ENCODE peak calls at places on chromosomes 16 and 17, in seven cellular contexts. W is iPS-NIHi11, P is HS-5, A is nucleus accumbens, J is thoracic aorta, E is HL-60, Q is prostate gland. D is an unnamed sample.

GRCh38 chr17:42182927-42183734 is 2.1 kb downstream of the HCRT start:
- DNase-seq in E (no peak), Q (no peak), A (no peak), P (no peak), J (no peak), W (no peak), D (no peak)

GRCh38 chr16:8686031-8686621 is 11.7 kb downstream of the ABAT start:
- DNase-seq in J (no peak), Q (peak), A (no peak), P (no peak), E (no peak), W (peak), D (peak)

GRCh38 chr17:17042851-17043667 is 802 bp downstream of the MPRIP start:
- DNase-seq in W (no peak), E (no peak), P (no peak), J (no peak), Q (no peak), A (no peak), D (no peak)

GRCh38 chr16:35687071-35687470 is 2227.7 kb downstream of the TP53TG3F start:
- DNase-seq in A (no peak), P (no peak), E (no peak), W (no peak), Q (no peak), J (no peak), D (no peak)

GRCh38 chr16:29011851-29012250 is 27.0 kb downstream of the LAT start:
- DNase-seq in A (no peak), Q (no peak), J (no peak), W (no peak), E (no peak), P (no peak), D (no peak)

GRCh38 chr16:58105619-58106018 is 23.6 kb downstream of the CFAP20 start:
- DNase-seq in Q (no peak), P (no peak), A (no peak), W (no peak), E (no peak), J (no peak), D (no peak)

GRCh38 chr17:66373944-66374817 is 71.8 kb downstream of the PRKCA start:
- DNase-seq in W (no peak), J (no peak), P (no peak), Q (no peak), A (peak), E (no peak), D (no peak)

GRCh38 chr16:911101-911500 is 59.7 kb downstream of the LMF1 start:
- DNase-seq in Q (no peak), P (no peak), A (no peak), E (no peak), W (no peak), J (no peak), D (no peak)

GRCh38 chr17:27038676-27039075 is 255.2 kb upstream of the WSB1 start:
- DNase-seq in E (peak), A (no peak), J (no peak), Q (no peak), W (no peak), P (no peak), D (no peak)

GRCh38 chr16:79509221-79509631 is 91.3 kb downstream of the MAF start:
- DNase-seq in P (no peak), J (peak), A (peak), W (peak), E (no peak), Q (peak), D (peak)

GRCh38 chr16:49499018-49499785 is 125.6 kb downstream of the C16orf78 start:
- DNase-seq in A (no peak), P (no peak), W (no peak), Q (no peak), E (no peak), J (no peak), D (no peak)

GRCh38 chr16:83285921-83286320 is 521.9 kb upstream of the HSBP1 start:
- DNase-seq in Q (no peak), P (no peak), W (no peak), A (no peak), J (no peak), E (no peak), D (no peak)

GRCh38 chr17:30958187-30958586 is 12.7 kb upstream of the RNF135 start:
- DNase-seq in W (no peak), J (no peak), P (no peak), Q (no peak), A (no peak), E (peak), D (no peak)

GRCh38 chr16:47374629-47375028 is 86.2 kb downstream of the ITFG1 start:
- DNase-seq in W (no peak), P (no peak), E (no peak), Q (no peak), J (no peak), A (no peak), D (no peak)

GRCh38 chr16:87436225-87437172 is 44.4 kb downstream of the MAP1LC3B start:
- DNase-seq in E (no peak), J (no peak), P (no peak), W (peak), A (no peak), Q (no peak), D (no peak)

GRCh38 chr17:520447-521167 is 168.0 kb upstream of the RPH3AL start:
- DNase-seq in J (no peak), E (no peak), W (no peak), Q (no peak), A (no peak), P (no peak), D (no peak)

GRCh38 chr17:62760059-62760887 is 47.8 kb downstream of the MARCHF10 start:
- DNase-seq in J (no peak), W (no peak), Q (no peak), P (no peak), A (no peak), E (no peak), D (no peak)

GRCh38 chr17:40557531-40558299 is 7.6 kb downstream of the CCR7 start:
- DNase-seq in A (no peak), W (no peak), P (no peak), Q (no peak), J (no peak), E (no peak), D (no peak)

GRCh38 chr17:1865252-1866037 is 35.6 kb downstream of the RPA1 start:
- DNase-seq in A (no peak), P (no peak), J (no peak), Q (peak), E (peak), W (peak), D (peak)

GRCh38 chr17:63474174-63474913 is 2.5 kb upstream of the ACE start:
- DNase-seq in J (no peak), W (no peak), A (no peak), E (no peak), Q (peak), P (no peak), D (peak)

GRCh38 chr17:33050611-33051140 is 59.0 kb downstream of the SPACA3 start:
- DNase-seq in P (no peak), A (no peak), E (no peak), W (no peak), J (no peak), Q (no peak), D (no peak)

GRCh38 chr17:78925662-78926555 is 722 bp upstream of the TIMP2 start:
- DNase-seq in W (peak), A (no peak), P (no peak), Q (no peak), E (peak), J (peak), D (no peak)

GRCh38 chr16:25838724-25839186 is 147.0 kb downstream of the HS3ST4 start:
- DNase-seq in P (no peak), Q (peak), E (peak), J (no peak), W (peak), A (no peak), D (peak)

GRCh38 chr17:879546-879945 is 97.4 kb downstream of the MRM3 start:
- DNase-seq in P (peak), E (peak), W (peak), J (peak), Q (peak), A (no peak), D (peak)

GRCh38 chr17:28402224-28402630 is 3.8 kb downstream of the SLC46A1 start:
- DNase-seq in A (no peak), P (no peak), Q (no peak), E (no peak), W (peak), J (no peak), D (no peak)

GRCh38 chr17:66493283-66494019 is 191.0 kb downstream of the PRKCA start:
- DNase-seq in P (peak), E (peak), W (no peak), A (no peak), J (no peak), Q (no peak), D (no peak)

GRCh38 chr17:39229274-39229913 is 3.6 kb upstream of the STAC2 start:
- DNase-seq in P (no peak), J (no peak), A (no peak), E (peak), Q (no peak), W (no peak), D (no peak)

GRCh38 chr16:1768061-1768766 is 3.1 kb downstream of the NME3 start:
- DNase-seq in A (no peak), P (no peak), J (no peak), W (no peak), E (no peak), Q (no peak), D (no peak)

GRCh38 chr16:28167730-28168129 is 44.0 kb downstream of the XPO6 start:
- DNase-seq in W (no peak), P (no peak), J (no peak), Q (no peak), E (no peak), A (no peak), D (no peak)

GRCh38 chr16:50857881-50858280 is 116.0 kb downstream of the CYLD start:
- DNase-seq in P (no peak), Q (no peak), W (no peak), A (no peak), E (no peak), J (no peak), D (no peak)

GRCh38 chr17:69723316-69723715 is 308.8 kb downstream of the MAP2K6 start:
- DNase-seq in W (no peak), Q (no peak), J (no peak), A (no peak), P (no peak), E (no peak), D (no peak)

GRCh38 chr17:47952181-47953021 is 5.3 kb downstream of the PRR15L start:
- DNase-seq in A (no peak), J (no peak), Q (no peak), E (no peak), W (no peak), P (no peak), D (no peak)

GRCh38 chr17:66468241-66469087 is 166.1 kb downstream of the PRKCA start:
- DNase-seq in W (no peak), P (no peak), Q (no peak), J (no peak), A (no peak), E (peak), D (no peak)

GRCh38 chr17:65856865-65857264 is 295.4 kb upstream of the AXIN2 start:
- DNase-seq in Q (no peak), W (no peak), J (no peak), P (peak), A (no peak), E (no peak), D (no peak)